ENCODE peak calls at places on chromosomes 2 and 18, in four cellular contexts. G is WTC11; J is stimulated activated CD4-positive, alpha-beta T cell treated with anti-CD3 and anti-CD28 coated beads, Interleukin-1b, Interleukin-23, amount 100 ng/mL, for 1 hour; T is RWPE1. U is an unnamed sample.
A peak's percentile ranks its signal among the peaks of the same experiment; 100 is the strongest.

GRCh38 chr2:238947243-238947760 is 99.4 kb downstream of the TWIST2 start:
- DNase-seq in G (no peak), J (no peak), T (no peak), U (no peak)

GRCh38 chr2:8346238-8346637 is 335.6 kb upstream of the ID2 start:
- DNase-seq in G (no peak), J (no peak), T (no peak), U (no peak)

GRCh38 chr2:215421859-215422461 is 13.9 kb downstream of the FN1 start:
- DNase-seq in G (no peak), J (no peak), T (no peak), U (no peak)

GRCh38 chr2:160952462-160952861 is 207.8 kb upstream of the TANK start:
- DNase-seq in G (peak; percentile 12), J (no peak), T (no peak), U (no peak)

GRCh38 chr2:236499691-236500573 is 69.7 kb upstream of the ACKR3 start:
- DNase-seq in G (no peak), J (no peak), T (no peak), U (no peak)

GRCh38 chr18:26648509-26649192 is 100.3 kb upstream of the KCTD1 start:
- DNase-seq in G (no peak), J (no peak), T (no peak), U (no peak)

GRCh38 chr2:97740590-97741182 is 27.3 kb downstream of the ZAP70 start:
- DNase-seq in G (peak; percentile 74), J (no peak), T (peak; percentile 36), U (peak; percentile 72)

GRCh38 chr2:26720322-26721166 is 28.0 kb downstream of the KCNK3 start:
- DNase-seq in G (no peak), J (no peak), T (no peak), U (no peak)

GRCh38 chr2:123419976-123420375 is 605.1 kb upstream of the CNTNAP5 start:
- DNase-seq in G (no peak), J (no peak), T (no peak), U (no peak)

GRCh38 chr2:240931319-240931949 is 25.3 kb downstream of the CROCC2 start:
- DNase-seq in G (no peak), J (no peak), T (no peak), U (no peak)

GRCh38 chr18:45287531-45287930 is 327.7 kb upstream of the SLC14A2 start:
- DNase-seq in G (no peak), J (no peak), T (no peak), U (no peak)

GRCh38 chr2:198102841-198103240 is 298.4 kb downstream of the PLCL1 start:
- DNase-seq in G (no peak), J (no peak), T (no peak), U (no peak)

GRCh38 chr18:3245185-3245564 is 2.4 kb upstream of the MYL12A start:
- DNase-seq in G (no peak), J (no peak), T (no peak), U (no peak)

GRCh38 chr2:84676295-84676694 is 160.0 kb downstream of the DNAH6 start:
- DNase-seq in G (no peak), J (no peak), T (no peak), U (no peak)

GRCh38 chr2:120709608-120710041 is 26.0 kb upstream of the GLI2 start:
- DNase-seq in G (peak; percentile 41), J (no peak), T (no peak), U (no peak)

GRCh38 chr2:183543222-183543621 is 419.0 kb downstream of the NUP35 start:
- DNase-seq in G (no peak), J (no peak), T (no peak), U (no peak)

GRCh38 chr2:109242654-109243331 is 113.8 kb downstream of the SH3RF3 start:
- DNase-seq in G (no peak), J (no peak), T (peak; percentile 50), U (no peak)

GRCh38 chr2:230134496-230135073 is 65.9 kb upstream of the SLC16A14 start:
- DNase-seq in G (no peak), J (no peak), T (no peak), U (peak; percentile 26)

GRCh38 chr2:154740360-154740759 is 41.9 kb downstream of the KCNJ3 start:
- DNase-seq in G (no peak), J (no peak), T (no peak), U (no peak)

GRCh38 chr2:85893428-85894258 is 4.9 kb upstream of the ST3GAL5 start:
- DNase-seq in G (no peak), J (no peak), T (peak; percentile 76), U (no peak)

GRCh38 chr18:10798727-10799435 is 273.1 kb downstream of the NAPG start:
- DNase-seq in G (no peak), J (no peak), T (peak; percentile 50), U (no peak)

GRCh38 chr2:219747637-219748036 is 120.2 kb downstream of the SLC4A3 start:
- DNase-seq in G (no peak), J (no peak), T (no peak), U (no peak)

GRCh38 chr2:118709786-118710185 is 137.7 kb downstream of the EN1 start:
- DNase-seq in G (no peak), J (no peak), T (no peak), U (no peak)

GRCh38 chr2:54059504-54059903 is 55.9 kb upstream of the ACYP2 start:
- DNase-seq in G (no peak), J (no peak), T (no peak), U (no peak)

GRCh38 chr2:177585234-177585863 is 192.8 kb downstream of the AGPS start:
- DNase-seq in G (no peak), J (no peak), T (no peak), U (no peak)

GRCh38 chr2:111617804-111618576 is 266.0 kb downstream of the ANAPC1 start:
- DNase-seq in G (no peak), J (no peak), T (no peak), U (no peak)

GRCh38 chr2:127535422-127535901 is at the start of gene MYO7B:
- DNase-seq in G (no peak), J (no peak), T (no peak), U (peak; percentile 51)

GRCh38 chr18:76844742-76845477 is 22.6 kb downstream of the ZNF236 start:
- DNase-seq in G (no peak), J (no peak), T (no peak), U (no peak)

GRCh38 chr18:76376668-76377358 is 118.2 kb downstream of the ZNF516 start:
- DNase-seq in G (no peak), J (no peak), T (no peak), U (no peak)

GRCh38 chr18:26091047-26091630 is 726 bp upstream of the SS18 start:
- DNase-seq in G (peak; percentile 42), J (peak; percentile 12), T (peak; percentile 46), U (no peak)

GRCh38 chr2:37553411-37554156 is 117.9 kb downstream of the CDC42EP3 start:
- DNase-seq in G (no peak), J (no peak), T (no peak), U (no peak)

GRCh38 chr18:59665057-59666007 is 31.9 kb downstream of the CCBE1 start:
- DNase-seq in G (no peak), J (no peak), T (no peak), U (no peak)

GRCh38 chr2:241197947-241198346 is 9.5 kb downstream of the ANO7 start:
- DNase-seq in G (no peak), J (no peak), T (no peak), U (no peak)

GRCh38 chr2:50344509-50345106 is 687.3 kb downstream of the NRXN1 start:
- DNase-seq in G (peak; percentile 49), J (no peak), T (no peak), U (peak; percentile 32)

GRCh38 chr2:216578325-216578724 is 54.9 kb upstream of the IGFBP2 start:
- DNase-seq in G (no peak), J (no peak), T (no peak), U (no peak)